ENCODE peak calls at places on chromosomes 16 and 17, in eight cellular contexts. One of them, this sample, is unnamed.

GRCh38 chr16:11066231-11066870 is 122.0 kb downstream of the CLEC16A start:
- DNase-seq in NCI-H1092 treated with DMSO at 0.1 percent for 48 hours: no peak
- DNase-seq in Daoy: no peak
- DNase-seq in astrocyte of the spinal cord: no peak
- DNase-seq in LoVo: no peak
- DNase-seq in stimulated activated CD4-positive, alpha-beta T cell treated with anti-CD3 and anti-CD28 coated beads, Interleukin-1b, Interleukin-23, amount 100 ng/mL, for 1 hour: no peak
- DNase-seq in HTR-8/SVneo: no peak
- DNase-seq in activated T-helper 1 cell treated with Interleukin-2 at 50 U/mL for 16 hours: no peak
- DNase-seq in this sample: no peak

GRCh38 chr17:32915108-32915700 is 12.7 kb upstream of the TMEM98 start:
- DNase-seq in NCI-H1092 treated with DMSO at 0.1 percent for 48 hours: no peak
- DNase-seq in Daoy: no peak
- DNase-seq in astrocyte of the spinal cord: no peak
- DNase-seq in LoVo: no peak
- DNase-seq in stimulated activated CD4-positive, alpha-beta T cell treated with anti-CD3 and anti-CD28 coated beads, Interleukin-1b, Interleukin-23, amount 100 ng/mL, for 1 hour: no peak
- DNase-seq in HTR-8/SVneo: no peak
- DNase-seq in activated T-helper 1 cell treated with Interleukin-2 at 50 U/mL for 16 hours: no peak
- DNase-seq in this sample: no peak

GRCh38 chr17:78379134-78379497 is 667 bp downstream of the PGS1 start:
- DNase-seq in NCI-H1092 treated with DMSO at 0.1 percent for 48 hours: no peak
- DNase-seq in Daoy: peak
- DNase-seq in astrocyte of the spinal cord: peak
- DNase-seq in LoVo: no peak
- DNase-seq in stimulated activated CD4-positive, alpha-beta T cell treated with anti-CD3 and anti-CD28 coated beads, Interleukin-1b, Interleukin-23, amount 100 ng/mL, for 1 hour: no peak
- DNase-seq in HTR-8/SVneo: no peak
- DNase-seq in activated T-helper 1 cell treated with Interleukin-2 at 50 U/mL for 16 hours: no peak
- DNase-seq in this sample: no peak

GRCh38 chr17:7261377-7262191 is 694 bp downstream of the CLDN7 start:
- DNase-seq in NCI-H1092 treated with DMSO at 0.1 percent for 48 hours: no peak
- DNase-seq in Daoy: no peak
- DNase-seq in astrocyte of the spinal cord: no peak
- DNase-seq in LoVo: no peak
- DNase-seq in stimulated activated CD4-positive, alpha-beta T cell treated with anti-CD3 and anti-CD28 coated beads, Interleukin-1b, Interleukin-23, amount 100 ng/mL, for 1 hour: no peak
- DNase-seq in HTR-8/SVneo: no peak
- DNase-seq in activated T-helper 1 cell treated with Interleukin-2 at 50 U/mL for 16 hours: no peak
- DNase-seq in this sample: no peak

GRCh38 chr16:57736419-57737281 is 1.1 kb downstream of the KATNB1 start:
- DNase-seq in NCI-H1092 treated with DMSO at 0.1 percent for 48 hours: peak
- DNase-seq in Daoy: peak
- DNase-seq in astrocyte of the spinal cord: peak
- DNase-seq in LoVo: peak
- DNase-seq in stimulated activated CD4-positive, alpha-beta T cell treated with anti-CD3 and anti-CD28 coated beads, Interleukin-1b, Interleukin-23, amount 100 ng/mL, for 1 hour: no peak
- DNase-seq in HTR-8/SVneo: peak
- DNase-seq in activated T-helper 1 cell treated with Interleukin-2 at 50 U/mL for 16 hours: peak
- DNase-seq in this sample: peak

GRCh38 chr16:27048316-27048715 is 18.4 kb upstream of the C16orf82 start:
- DNase-seq in NCI-H1092 treated with DMSO at 0.1 percent for 48 hours: no peak
- DNase-seq in Daoy: no peak
- DNase-seq in astrocyte of the spinal cord: no peak
- DNase-seq in LoVo: no peak
- DNase-seq in stimulated activated CD4-positive, alpha-beta T cell treated with anti-CD3 and anti-CD28 coated beads, Interleukin-1b, Interleukin-23, amount 100 ng/mL, for 1 hour: no peak
- DNase-seq in HTR-8/SVneo: no peak
- DNase-seq in activated T-helper 1 cell treated with Interleukin-2 at 50 U/mL for 16 hours: no peak
- DNase-seq in this sample: no peak

GRCh38 chr16:1216296-1216619 is 8.8 kb downstream of the TPSG1 start:
- DNase-seq in NCI-H1092 treated with DMSO at 0.1 percent for 48 hours: no peak
- DNase-seq in Daoy: peak
- DNase-seq in astrocyte of the spinal cord: no peak
- DNase-seq in LoVo: no peak
- DNase-seq in stimulated activated CD4-positive, alpha-beta T cell treated with anti-CD3 and anti-CD28 coated beads, Interleukin-1b, Interleukin-23, amount 100 ng/mL, for 1 hour: no peak
- DNase-seq in HTR-8/SVneo: no peak
- DNase-seq in activated T-helper 1 cell treated with Interleukin-2 at 50 U/mL for 16 hours: no peak
- DNase-seq in this sample: no peak

GRCh38 chr17:70610161-70610560 is 440.8 kb downstream of the KCNJ2 start:
- DNase-seq in NCI-H1092 treated with DMSO at 0.1 percent for 48 hours: no peak
- DNase-seq in Daoy: no peak
- DNase-seq in astrocyte of the spinal cord: no peak
- DNase-seq in LoVo: no peak
- DNase-seq in stimulated activated CD4-positive, alpha-beta T cell treated with anti-CD3 and anti-CD28 coated beads, Interleukin-1b, Interleukin-23, amount 100 ng/mL, for 1 hour: no peak
- DNase-seq in HTR-8/SVneo: no peak
- DNase-seq in activated T-helper 1 cell treated with Interleukin-2 at 50 U/mL for 16 hours: no peak
- DNase-seq in this sample: no peak

GRCh38 chr16:65909310-65910050 is 457.0 kb upstream of the CDH5 start:
- DNase-seq in NCI-H1092 treated with DMSO at 0.1 percent for 48 hours: peak
- DNase-seq in Daoy: peak
- DNase-seq in astrocyte of the spinal cord: no peak
- DNase-seq in LoVo: no peak
- DNase-seq in stimulated activated CD4-positive, alpha-beta T cell treated with anti-CD3 and anti-CD28 coated beads, Interleukin-1b, Interleukin-23, amount 100 ng/mL, for 1 hour: no peak
- DNase-seq in HTR-8/SVneo: no peak
- DNase-seq in activated T-helper 1 cell treated with Interleukin-2 at 50 U/mL for 16 hours: no peak
- DNase-seq in this sample: no peak

GRCh38 chr17:74244543-74244942 is 29.5 kb upstream of the DNAI2 start:
- DNase-seq in NCI-H1092 treated with DMSO at 0.1 percent for 48 hours: no peak
- DNase-seq in Daoy: no peak
- DNase-seq in astrocyte of the spinal cord: no peak
- DNase-seq in LoVo: no peak
- DNase-seq in stimulated activated CD4-positive, alpha-beta T cell treated with anti-CD3 and anti-CD28 coated beads, Interleukin-1b, Interleukin-23, amount 100 ng/mL, for 1 hour: no peak
- DNase-seq in HTR-8/SVneo: no peak
- DNase-seq in activated T-helper 1 cell treated with Interleukin-2 at 50 U/mL for 16 hours: no peak
- DNase-seq in this sample: no peak

GRCh38 chr16:54180421-54181359 is 105.9 kb downstream of the IRX3 start:
- DNase-seq in NCI-H1092 treated with DMSO at 0.1 percent for 48 hours: no peak
- DNase-seq in Daoy: no peak
- DNase-seq in astrocyte of the spinal cord: no peak
- DNase-seq in LoVo: no peak
- DNase-seq in stimulated activated CD4-positive, alpha-beta T cell treated with anti-CD3 and anti-CD28 coated beads, Interleukin-1b, Interleukin-23, amount 100 ng/mL, for 1 hour: no peak
- DNase-seq in HTR-8/SVneo: no peak
- DNase-seq in activated T-helper 1 cell treated with Interleukin-2 at 50 U/mL for 16 hours: no peak
- DNase-seq in this sample: no peak

GRCh38 chr16:11669380-11670146 is 1.3 kb downstream of the SNN start:
- DNase-seq in NCI-H1092 treated with DMSO at 0.1 percent for 48 hours: no peak
- DNase-seq in Daoy: no peak
- DNase-seq in astrocyte of the spinal cord: no peak
- DNase-seq in LoVo: no peak
- DNase-seq in stimulated activated CD4-positive, alpha-beta T cell treated with anti-CD3 and anti-CD28 coated beads, Interleukin-1b, Interleukin-23, amount 100 ng/mL, for 1 hour: no peak
- DNase-seq in HTR-8/SVneo: no peak
- DNase-seq in activated T-helper 1 cell treated with Interleukin-2 at 50 U/mL for 16 hours: no peak
- DNase-seq in this sample: no peak

GRCh38 chr17:42553161-42553818 is 567 bp downstream of the HSD17B1 start:
- DNase-seq in NCI-H1092 treated with DMSO at 0.1 percent for 48 hours: no peak
- DNase-seq in Daoy: no peak
- DNase-seq in astrocyte of the spinal cord: no peak
- DNase-seq in LoVo: no peak
- DNase-seq in stimulated activated CD4-positive, alpha-beta T cell treated with anti-CD3 and anti-CD28 coated beads, Interleukin-1b, Interleukin-23, amount 100 ng/mL, for 1 hour: no peak
- DNase-seq in HTR-8/SVneo: no peak
- DNase-seq in activated T-helper 1 cell treated with Interleukin-2 at 50 U/mL for 16 hours: no peak
- DNase-seq in this sample: no peak

GRCh38 chr17:7971651-7972050 is 30.8 kb upstream of the GUCY2D start:
- DNase-seq in NCI-H1092 treated with DMSO at 0.1 percent for 48 hours: no peak
- DNase-seq in Daoy: no peak
- DNase-seq in astrocyte of the spinal cord: no peak
- DNase-seq in LoVo: no peak
- DNase-seq in stimulated activated CD4-positive, alpha-beta T cell treated with anti-CD3 and anti-CD28 coated beads, Interleukin-1b, Interleukin-23, amount 100 ng/mL, for 1 hour: no peak
- DNase-seq in HTR-8/SVneo: no peak
- DNase-seq in activated T-helper 1 cell treated with Interleukin-2 at 50 U/mL for 16 hours: no peak
- DNase-seq in this sample: no peak

GRCh38 chr17:20157078-20157360 is 147.9 kb downstream of the SPECC1 start:
- DNase-seq in NCI-H1092 treated with DMSO at 0.1 percent for 48 hours: no peak
- DNase-seq in Daoy: no peak
- DNase-seq in astrocyte of the spinal cord: no peak
- DNase-seq in LoVo: no peak
- DNase-seq in stimulated activated CD4-positive, alpha-beta T cell treated with anti-CD3 and anti-CD28 coated beads, Interleukin-1b, Interleukin-23, amount 100 ng/mL, for 1 hour: no peak
- DNase-seq in HTR-8/SVneo: no peak
- DNase-seq in activated T-helper 1 cell treated with Interleukin-2 at 50 U/mL for 16 hours: no peak
- DNase-seq in this sample: no peak

GRCh38 chr16:70573451-70574121 is 50.0 kb downstream of the SF3B3 start:
- DNase-seq in NCI-H1092 treated with DMSO at 0.1 percent for 48 hours: no peak
- DNase-seq in Daoy: no peak
- DNase-seq in astrocyte of the spinal cord: peak
- DNase-seq in LoVo: no peak
- DNase-seq in stimulated activated CD4-positive, alpha-beta T cell treated with anti-CD3 and anti-CD28 coated beads, Interleukin-1b, Interleukin-23, amount 100 ng/mL, for 1 hour: no peak
- DNase-seq in HTR-8/SVneo: no peak
- DNase-seq in activated T-helper 1 cell treated with Interleukin-2 at 50 U/mL for 16 hours: no peak
- DNase-seq in this sample: no peak

GRCh38 chr16:26547681-26548080 is 519.0 kb upstream of the C16orf82 start:
- DNase-seq in NCI-H1092 treated with DMSO at 0.1 percent for 48 hours: no peak
- DNase-seq in Daoy: no peak
- DNase-seq in astrocyte of the spinal cord: no peak
- DNase-seq in LoVo: no peak
- DNase-seq in stimulated activated CD4-positive, alpha-beta T cell treated with anti-CD3 and anti-CD28 coated beads, Interleukin-1b, Interleukin-23, amount 100 ng/mL, for 1 hour: no peak
- DNase-seq in HTR-8/SVneo: no peak
- DNase-seq in activated T-helper 1 cell treated with Interleukin-2 at 50 U/mL for 16 hours: no peak
- DNase-seq in this sample: no peak

GRCh38 chr17:39923836-39924690 is 3.3 kb downstream of the ORMDL3 start:
- DNase-seq in NCI-H1092 treated with DMSO at 0.1 percent for 48 hours: no peak
- DNase-seq in Daoy: no peak
- DNase-seq in astrocyte of the spinal cord: peak
- DNase-seq in LoVo: no peak
- DNase-seq in stimulated activated CD4-positive, alpha-beta T cell treated with anti-CD3 and anti-CD28 coated beads, Interleukin-1b, Interleukin-23, amount 100 ng/mL, for 1 hour: no peak
- DNase-seq in HTR-8/SVneo: no peak
- DNase-seq in activated T-helper 1 cell treated with Interleukin-2 at 50 U/mL for 16 hours: no peak
- DNase-seq in this sample: no peak

GRCh38 chr17:64406321-64407200 is 15.9 kb upstream of the PECAM1 start:
- DNase-seq in NCI-H1092 treated with DMSO at 0.1 percent for 48 hours: no peak
- DNase-seq in Daoy: peak
- DNase-seq in astrocyte of the spinal cord: no peak
- DNase-seq in LoVo: no peak
- DNase-seq in stimulated activated CD4-positive, alpha-beta T cell treated with anti-CD3 and anti-CD28 coated beads, Interleukin-1b, Interleukin-23, amount 100 ng/mL, for 1 hour: no peak
- DNase-seq in HTR-8/SVneo: no peak
- DNase-seq in activated T-helper 1 cell treated with Interleukin-2 at 50 U/mL for 16 hours: no peak
- DNase-seq in this sample: no peak

GRCh38 chr16:65809627-65810026 is 556.9 kb upstream of the CDH5 start:
- DNase-seq in NCI-H1092 treated with DMSO at 0.1 percent for 48 hours: peak
- DNase-seq in Daoy: no peak
- DNase-seq in astrocyte of the spinal cord: no peak
- DNase-seq in LoVo: no peak
- DNase-seq in stimulated activated CD4-positive, alpha-beta T cell treated with anti-CD3 and anti-CD28 coated beads, Interleukin-1b, Interleukin-23, amount 100 ng/mL, for 1 hour: no peak
- DNase-seq in HTR-8/SVneo: no peak
- DNase-seq in activated T-helper 1 cell treated with Interleukin-2 at 50 U/mL for 16 hours: no peak
- DNase-seq in this sample: no peak

GRCh38 chr17:73624496-73624988 is 19.7 kb downstream of the SDK2 start:
- DNase-seq in NCI-H1092 treated with DMSO at 0.1 percent for 48 hours: no peak
- DNase-seq in Daoy: no peak
- DNase-seq in astrocyte of the spinal cord: no peak
- DNase-seq in LoVo: no peak
- DNase-seq in stimulated activated CD4-positive, alpha-beta T cell treated with anti-CD3 and anti-CD28 coated beads, Interleukin-1b, Interleukin-23, amount 100 ng/mL, for 1 hour: no peak
- DNase-seq in HTR-8/SVneo: no peak
- DNase-seq in activated T-helper 1 cell treated with Interleukin-2 at 50 U/mL for 16 hours: no peak
- DNase-seq in this sample: no peak

GRCh38 chr17:37502009-37502936 is 12.6 kb downstream of the DUSP14 start:
- DNase-seq in NCI-H1092 treated with DMSO at 0.1 percent for 48 hours: no peak
- DNase-seq in Daoy: no peak
- DNase-seq in astrocyte of the spinal cord: no peak
- DNase-seq in LoVo: no peak
- DNase-seq in stimulated activated CD4-positive, alpha-beta T cell treated with anti-CD3 and anti-CD28 coated beads, Interleukin-1b, Interleukin-23, amount 100 ng/mL, for 1 hour: no peak
- DNase-seq in HTR-8/SVneo: no peak
- DNase-seq in activated T-helper 1 cell treated with Interleukin-2 at 50 U/mL for 16 hours: no peak
- DNase-seq in this sample: no peak

GRCh38 chr17:21177854-21178600 is 35.9 kb downstream of the TMEM11 start:
- DNase-seq in NCI-H1092 treated with DMSO at 0.1 percent for 48 hours: no peak
- DNase-seq in Daoy: no peak
- DNase-seq in astrocyte of the spinal cord: no peak
- DNase-seq in LoVo: no peak
- DNase-seq in stimulated activated CD4-positive, alpha-beta T cell treated with anti-CD3 and anti-CD28 coated beads, Interleukin-1b, Interleukin-23, amount 100 ng/mL, for 1 hour: no peak
- DNase-seq in HTR-8/SVneo: no peak
- DNase-seq in activated T-helper 1 cell treated with Interleukin-2 at 50 U/mL for 16 hours: no peak
- DNase-seq in this sample: no peak

GRCh38 chr17:81323083-81323369 is 27.9 kb upstream of the SLC38A10 start:
- DNase-seq in NCI-H1092 treated with DMSO at 0.1 percent for 48 hours: no peak
- DNase-seq in Daoy: no peak
- DNase-seq in astrocyte of the spinal cord: no peak
- DNase-seq in LoVo: no peak
- DNase-seq in stimulated activated CD4-positive, alpha-beta T cell treated with anti-CD3 and anti-CD28 coated beads, Interleukin-1b, Interleukin-23, amount 100 ng/mL, for 1 hour: no peak
- DNase-seq in HTR-8/SVneo: no peak
- DNase-seq in activated T-helper 1 cell treated with Interleukin-2 at 50 U/mL for 16 hours: no peak
- DNase-seq in this sample: no peak

GRCh38 chr17:31581022-31581483 is 189.6 kb downstream of the RAB11FIP4 start:
- DNase-seq in NCI-H1092 treated with DMSO at 0.1 percent for 48 hours: peak
- DNase-seq in Daoy: peak
- DNase-seq in astrocyte of the spinal cord: peak
- DNase-seq in LoVo: peak
- DNase-seq in stimulated activated CD4-positive, alpha-beta T cell treated with anti-CD3 and anti-CD28 coated beads, Interleukin-1b, Interleukin-23, amount 100 ng/mL, for 1 hour: no peak
- DNase-seq in HTR-8/SVneo: peak
- DNase-seq in activated T-helper 1 cell treated with Interleukin-2 at 50 U/mL for 16 hours: no peak
- DNase-seq in this sample: no peak

GRCh38 chr16:67277294-67277998 is 1.9 kb upstream of the PLEKHG4 start:
- DNase-seq in NCI-H1092 treated with DMSO at 0.1 percent for 48 hours: no peak
- DNase-seq in Daoy: peak
- DNase-seq in astrocyte of the spinal cord: peak
- DNase-seq in LoVo: peak
- DNase-seq in stimulated activated CD4-positive, alpha-beta T cell treated with anti-CD3 and anti-CD28 coated beads, Interleukin-1b, Interleukin-23, amount 100 ng/mL, for 1 hour: no peak
- DNase-seq in HTR-8/SVneo: peak
- DNase-seq in activated T-helper 1 cell treated with Interleukin-2 at 50 U/mL for 16 hours: no peak
- DNase-seq in this sample: no peak

GRCh38 chr17:39920218-39921210 is 2.1 kb upstream of the GSDMB start:
- DNase-seq in NCI-H1092 treated with DMSO at 0.1 percent for 48 hours: no peak
- DNase-seq in Daoy: no peak
- DNase-seq in astrocyte of the spinal cord: no peak
- DNase-seq in LoVo: no peak
- DNase-seq in stimulated activated CD4-positive, alpha-beta T cell treated with anti-CD3 and anti-CD28 coated beads, Interleukin-1b, Interleukin-23, amount 100 ng/mL, for 1 hour: no peak
- DNase-seq in HTR-8/SVneo: no peak
- DNase-seq in activated T-helper 1 cell treated with Interleukin-2 at 50 U/mL for 16 hours: no peak
- DNase-seq in this sample: no peak

GRCh38 chr16:54937673-54938350 is 7.1 kb downstream of the IRX5 start:
- DNase-seq in NCI-H1092 treated with DMSO at 0.1 percent for 48 hours: no peak
- DNase-seq in Daoy: no peak
- DNase-seq in astrocyte of the spinal cord: no peak
- DNase-seq in LoVo: no peak
- DNase-seq in stimulated activated CD4-positive, alpha-beta T cell treated with anti-CD3 and anti-CD28 coated beads, Interleukin-1b, Interleukin-23, amount 100 ng/mL, for 1 hour: no peak
- DNase-seq in HTR-8/SVneo: no peak
- DNase-seq in activated T-helper 1 cell treated with Interleukin-2 at 50 U/mL for 16 hours: no peak
- DNase-seq in this sample: no peak

GRCh38 chr17:66443601-66444000 is 141.2 kb downstream of the PRKCA start:
- DNase-seq in NCI-H1092 treated with DMSO at 0.1 percent for 48 hours: no peak
- DNase-seq in Daoy: no peak
- DNase-seq in astrocyte of the spinal cord: no peak
- DNase-seq in LoVo: no peak
- DNase-seq in stimulated activated CD4-positive, alpha-beta T cell treated with anti-CD3 and anti-CD28 coated beads, Interleukin-1b, Interleukin-23, amount 100 ng/mL, for 1 hour: no peak
- DNase-seq in HTR-8/SVneo: no peak
- DNase-seq in activated T-helper 1 cell treated with Interleukin-2 at 50 U/mL for 16 hours: no peak
- DNase-seq in this sample: no peak

GRCh38 chr16:24045641-24046040 is 209.9 kb downstream of the PRKCB start:
- DNase-seq in NCI-H1092 treated with DMSO at 0.1 percent for 48 hours: peak
- DNase-seq in Daoy: peak
- DNase-seq in astrocyte of the spinal cord: no peak
- DNase-seq in LoVo: no peak
- DNase-seq in stimulated activated CD4-positive, alpha-beta T cell treated with anti-CD3 and anti-CD28 coated beads, Interleukin-1b, Interleukin-23, amount 100 ng/mL, for 1 hour: no peak
- DNase-seq in HTR-8/SVneo: peak
- DNase-seq in activated T-helper 1 cell treated with Interleukin-2 at 50 U/mL for 16 hours: no peak
- DNase-seq in this sample: peak

GRCh38 chr17:55607736-55608341 is 96.6 kb upstream of the SMIM36 start:
- DNase-seq in NCI-H1092 treated with DMSO at 0.1 percent for 48 hours: peak
- DNase-seq in Daoy: peak
- DNase-seq in astrocyte of the spinal cord: peak
- DNase-seq in LoVo: peak
- DNase-seq in stimulated activated CD4-positive, alpha-beta T cell treated with anti-CD3 and anti-CD28 coated beads, Interleukin-1b, Interleukin-23, amount 100 ng/mL, for 1 hour: no peak
- DNase-seq in HTR-8/SVneo: no peak
- DNase-seq in activated T-helper 1 cell treated with Interleukin-2 at 50 U/mL for 16 hours: no peak
- DNase-seq in this sample: no peak

GRCh38 chr17:2055494-2056220 is 754 bp downstream of the HIC1 start:
- DNase-seq in NCI-H1092 treated with DMSO at 0.1 percent for 48 hours: no peak
- DNase-seq in Daoy: peak
- DNase-seq in astrocyte of the spinal cord: peak
- DNase-seq in LoVo: no peak
- DNase-seq in stimulated activated CD4-positive, alpha-beta T cell treated with anti-CD3 and anti-CD28 coated beads, Interleukin-1b, Interleukin-23, amount 100 ng/mL, for 1 hour: no peak
- DNase-seq in HTR-8/SVneo: no peak
- DNase-seq in activated T-helper 1 cell treated with Interleukin-2 at 50 U/mL for 16 hours: no peak
- DNase-seq in this sample: no peak

GRCh38 chr16:11985250-11985649 is 8.7 kb downstream of the SNX29 start:
- DNase-seq in NCI-H1092 treated with DMSO at 0.1 percent for 48 hours: no peak
- DNase-seq in Daoy: no peak
- DNase-seq in astrocyte of the spinal cord: no peak
- DNase-seq in LoVo: no peak
- DNase-seq in stimulated activated CD4-positive, alpha-beta T cell treated with anti-CD3 and anti-CD28 coated beads, Interleukin-1b, Interleukin-23, amount 100 ng/mL, for 1 hour: no peak
- DNase-seq in HTR-8/SVneo: no peak
- DNase-seq in activated T-helper 1 cell treated with Interleukin-2 at 50 U/mL for 16 hours: no peak
- DNase-seq in this sample: no peak

GRCh38 chr16:67247698-67248400 is 568 bp upstream of the FHOD1 start:
- DNase-seq in NCI-H1092 treated with DMSO at 0.1 percent for 48 hours: no peak
- DNase-seq in Daoy: no peak
- DNase-seq in astrocyte of the spinal cord: no peak
- DNase-seq in LoVo: no peak
- DNase-seq in stimulated activated CD4-positive, alpha-beta T cell treated with anti-CD3 and anti-CD28 coated beads, Interleukin-1b, Interleukin-23, amount 100 ng/mL, for 1 hour: no peak
- DNase-seq in HTR-8/SVneo: no peak
- DNase-seq in activated T-helper 1 cell treated with Interleukin-2 at 50 U/mL for 16 hours: no peak
- DNase-seq in this sample: no peak

This sample was measured in NCI-H2171 treated with DMSO at 0.1 percent for 48 hours.